ENCODE peak calls at places on chromosome 4, in four cellular contexts. One of them, this sample, is unnamed.

GRCh38 chr4:170990989-170991589 is 822.1 kb upstream of the GALNTL6 start:
- DNase-seq in activated naive CD8-positive, alpha-beta T cell treated with anti-CD3 and anti-CD28 coated beads, Interleukin-2, amount 50 U/mL, for 16 hours: no peak
- DNase-seq in CD4-positive, alpha-beta memory T cell: no peak
- DNase-seq in lower leg skin: no peak
- DNase-seq in this sample: no peak

GRCh38 chr4:25986807-25987206 is 72.8 kb downstream of the SMIM20 start:
- DNase-seq in lower leg skin: no peak
- DNase-seq in CD4-positive, alpha-beta memory T cell: no peak
- DNase-seq in activated naive CD8-positive, alpha-beta T cell treated with anti-CD3 and anti-CD28 coated beads, Interleukin-2, amount 50 U/mL, for 16 hours: no peak
- DNase-seq in this sample: no peak

GRCh38 chr4:94826206-94826605 is 68.5 kb downstream of the BMPR1B start:
- DNase-seq in activated naive CD8-positive, alpha-beta T cell treated with anti-CD3 and anti-CD28 coated beads, Interleukin-2, amount 50 U/mL, for 16 hours: no peak
- DNase-seq in CD4-positive, alpha-beta memory T cell: no peak
- DNase-seq in lower leg skin: no peak
- DNase-seq in this sample: no peak

GRCh38 chr4:70624226-70624793 is 4.2 kb upstream of the ENAM start:
- DNase-seq in activated naive CD8-positive, alpha-beta T cell treated with anti-CD3 and anti-CD28 coated beads, Interleukin-2, amount 50 U/mL, for 16 hours: no peak
- DNase-seq in lower leg skin: no peak
- DNase-seq in CD4-positive, alpha-beta memory T cell: no peak
- DNase-seq in this sample: no peak

GRCh38 chr4:15479089-15479912 is 9.6 kb downstream of the CC2D2A start:
- DNase-seq in lower leg skin: no peak
- DNase-seq in activated naive CD8-positive, alpha-beta T cell treated with anti-CD3 and anti-CD28 coated beads, Interleukin-2, amount 50 U/mL, for 16 hours: no peak
- DNase-seq in CD4-positive, alpha-beta memory T cell: peak
- DNase-seq in this sample: no peak

GRCh38 chr4:155609455-155610059 is 57.1 kb upstream of the GUCY1A1 start:
- DNase-seq in CD4-positive, alpha-beta memory T cell: no peak
- DNase-seq in lower leg skin: no peak
- DNase-seq in activated naive CD8-positive, alpha-beta T cell treated with anti-CD3 and anti-CD28 coated beads, Interleukin-2, amount 50 U/mL, for 16 hours: no peak
- DNase-seq in this sample: no peak

GRCh38 chr4:3497554-3498389 is 34.5 kb downstream of the LRPAP1 start:
- DNase-seq in CD4-positive, alpha-beta memory T cell: no peak
- DNase-seq in activated naive CD8-positive, alpha-beta T cell treated with anti-CD3 and anti-CD28 coated beads, Interleukin-2, amount 50 U/mL, for 16 hours: no peak
- DNase-seq in lower leg skin: no peak
- DNase-seq in this sample: no peak

GRCh38 chr4:41853973-41854372 is 81.3 kb upstream of the TMEM33 start:
- DNase-seq in lower leg skin: no peak
- DNase-seq in CD4-positive, alpha-beta memory T cell: no peak
- DNase-seq in activated naive CD8-positive, alpha-beta T cell treated with anti-CD3 and anti-CD28 coated beads, Interleukin-2, amount 50 U/mL, for 16 hours: no peak
- DNase-seq in this sample: no peak

GRCh38 chr4:186946682-186947294 is 223.1 kb upstream of the FAT1 start:
- DNase-seq in activated naive CD8-positive, alpha-beta T cell treated with anti-CD3 and anti-CD28 coated beads, Interleukin-2, amount 50 U/mL, for 16 hours: no peak
- DNase-seq in lower leg skin: no peak
- DNase-seq in CD4-positive, alpha-beta memory T cell: no peak
- DNase-seq in this sample: no peak

GRCh38 chr4:52701207-52701606 is 42.1 kb upstream of the USP46 start:
- DNase-seq in CD4-positive, alpha-beta memory T cell: no peak
- DNase-seq in lower leg skin: no peak
- DNase-seq in activated naive CD8-positive, alpha-beta T cell treated with anti-CD3 and anti-CD28 coated beads, Interleukin-2, amount 50 U/mL, for 16 hours: no peak
- DNase-seq in this sample: no peak

GRCh38 chr4:182756161-182756690 is 161.0 kb downstream of the DCTD start:
- DNase-seq in lower leg skin: no peak
- DNase-seq in activated naive CD8-positive, alpha-beta T cell treated with anti-CD3 and anti-CD28 coated beads, Interleukin-2, amount 50 U/mL, for 16 hours: no peak
- DNase-seq in CD4-positive, alpha-beta memory T cell: no peak
- DNase-seq in this sample: no peak

GRCh38 chr4:112173593-112174559 is 28.6 kb downstream of the FAM241A start:
- DNase-seq in CD4-positive, alpha-beta memory T cell: no peak
- DNase-seq in activated naive CD8-positive, alpha-beta T cell treated with anti-CD3 and anti-CD28 coated beads, Interleukin-2, amount 50 U/mL, for 16 hours: no peak
- DNase-seq in lower leg skin: no peak
- DNase-seq in this sample: no peak

GRCh38 chr4:8136529-8136928 is 22.1 kb downstream of the ABLIM2 start:
- DNase-seq in lower leg skin: no peak
- DNase-seq in CD4-positive, alpha-beta memory T cell: no peak
- DNase-seq in activated naive CD8-positive, alpha-beta T cell treated with anti-CD3 and anti-CD28 coated beads, Interleukin-2, amount 50 U/mL, for 16 hours: no peak
- DNase-seq in this sample: no peak

GRCh38 chr4:75916091-75916661 is 13.9 kb upstream of the PPEF2 start:
- DNase-seq in CD4-positive, alpha-beta memory T cell: peak
- DNase-seq in lower leg skin: no peak
- DNase-seq in activated naive CD8-positive, alpha-beta T cell treated with anti-CD3 and anti-CD28 coated beads, Interleukin-2, amount 50 U/mL, for 16 hours: no peak
- DNase-seq in this sample: peak

GRCh38 chr4:102387552-102388150 is 42.4 kb upstream of the SLC39A8 start:
- DNase-seq in CD4-positive, alpha-beta memory T cell: no peak
- DNase-seq in lower leg skin: no peak
- DNase-seq in activated naive CD8-positive, alpha-beta T cell treated with anti-CD3 and anti-CD28 coated beads, Interleukin-2, amount 50 U/mL, for 16 hours: no peak
- DNase-seq in this sample: no peak

GRCh38 chr4:148225639-148226038 is 216.6 kb downstream of the NR3C2 start:
- DNase-seq in CD4-positive, alpha-beta memory T cell: no peak
- DNase-seq in lower leg skin: no peak
- DNase-seq in activated naive CD8-positive, alpha-beta T cell treated with anti-CD3 and anti-CD28 coated beads, Interleukin-2, amount 50 U/mL, for 16 hours: no peak
- DNase-seq in this sample: no peak

GRCh38 chr4:103095080-103095479 is 4.6 kb downstream of the BDH2 start:
- DNase-seq in CD4-positive, alpha-beta memory T cell: no peak
- DNase-seq in activated naive CD8-positive, alpha-beta T cell treated with anti-CD3 and anti-CD28 coated beads, Interleukin-2, amount 50 U/mL, for 16 hours: no peak
- DNase-seq in lower leg skin: no peak
- DNase-seq in this sample: no peak

GRCh38 chr4:110020139-110020538 is 107.5 kb downstream of the EGF start:
- DNase-seq in CD4-positive, alpha-beta memory T cell: no peak
- DNase-seq in activated naive CD8-positive, alpha-beta T cell treated with anti-CD3 and anti-CD28 coated beads, Interleukin-2, amount 50 U/mL, for 16 hours: no peak
- DNase-seq in lower leg skin: no peak
- DNase-seq in this sample: no peak

GRCh38 chr4:164424852-164425251 is 329.1 kb upstream of the SMIM31 start:
- DNase-seq in activated naive CD8-positive, alpha-beta T cell treated with anti-CD3 and anti-CD28 coated beads, Interleukin-2, amount 50 U/mL, for 16 hours: no peak
- DNase-seq in lower leg skin: no peak
- DNase-seq in CD4-positive, alpha-beta memory T cell: no peak
- DNase-seq in this sample: no peak

GRCh38 chr4:62717144-62717543 is 1517.0 kb downstream of the ADGRL3 start:
- DNase-seq in CD4-positive, alpha-beta memory T cell: no peak
- DNase-seq in lower leg skin: no peak
- DNase-seq in activated naive CD8-positive, alpha-beta T cell treated with anti-CD3 and anti-CD28 coated beads, Interleukin-2, amount 50 U/mL, for 16 hours: no peak
- DNase-seq in this sample: no peak

GRCh38 chr4:6417516-6417915 is 54.9 kb downstream of the PPP2R2C start:
- DNase-seq in CD4-positive, alpha-beta memory T cell: no peak
- DNase-seq in activated naive CD8-positive, alpha-beta T cell treated with anti-CD3 and anti-CD28 coated beads, Interleukin-2, amount 50 U/mL, for 16 hours: no peak
- DNase-seq in lower leg skin: no peak
- DNase-seq in this sample: no peak

GRCh38 chr4:99946346-99947189 is at the start of gene DNAJB14:
- DNase-seq in CD4-positive, alpha-beta memory T cell: peak
- DNase-seq in lower leg skin: peak
- DNase-seq in activated naive CD8-positive, alpha-beta T cell treated with anti-CD3 and anti-CD28 coated beads, Interleukin-2, amount 50 U/mL, for 16 hours: no peak
- DNase-seq in this sample: peak

GRCh38 chr4:82721819-82722423 is 76.7 kb downstream of the SCD5 start:
- DNase-seq in CD4-positive, alpha-beta memory T cell: peak
- DNase-seq in activated naive CD8-positive, alpha-beta T cell treated with anti-CD3 and anti-CD28 coated beads, Interleukin-2, amount 50 U/mL, for 16 hours: no peak
- DNase-seq in lower leg skin: no peak
- DNase-seq in this sample: peak

GRCh38 chr4:158667651-158668198 is 4.0 kb downstream of the C4orf46 start:
- DNase-seq in activated naive CD8-positive, alpha-beta T cell treated with anti-CD3 and anti-CD28 coated beads, Interleukin-2, amount 50 U/mL, for 16 hours: no peak
- DNase-seq in lower leg skin: no peak
- DNase-seq in CD4-positive, alpha-beta memory T cell: peak
- DNase-seq in this sample: no peak

GRCh38 chr4:2835978-2836377 is 7.7 kb upstream of the ADD1 start:
- DNase-seq in lower leg skin: peak
- DNase-seq in activated naive CD8-positive, alpha-beta T cell treated with anti-CD3 and anti-CD28 coated beads, Interleukin-2, amount 50 U/mL, for 16 hours: no peak
- DNase-seq in CD4-positive, alpha-beta memory T cell: no peak
- DNase-seq in this sample: no peak

GRCh38 chr4:37717575-37717974 is 31.4 kb upstream of the RELL1 start:
- DNase-seq in activated naive CD8-positive, alpha-beta T cell treated with anti-CD3 and anti-CD28 coated beads, Interleukin-2, amount 50 U/mL, for 16 hours: no peak
- DNase-seq in CD4-positive, alpha-beta memory T cell: no peak
- DNase-seq in lower leg skin: no peak
- DNase-seq in this sample: no peak

GRCh38 chr4:3201718-3202702 is 46.9 kb upstream of the MSANTD1 start:
- DNase-seq in activated naive CD8-positive, alpha-beta T cell treated with anti-CD3 and anti-CD28 coated beads, Interleukin-2, amount 50 U/mL, for 16 hours: peak
- DNase-seq in lower leg skin: peak
- DNase-seq in CD4-positive, alpha-beta memory T cell: peak
- DNase-seq in this sample: peak

GRCh38 chr4:186472948-186473347 is 82.4 kb downstream of the MTNR1A start:
- DNase-seq in CD4-positive, alpha-beta memory T cell: no peak
- DNase-seq in lower leg skin: no peak
- DNase-seq in activated naive CD8-positive, alpha-beta T cell treated with anti-CD3 and anti-CD28 coated beads, Interleukin-2, amount 50 U/mL, for 16 hours: no peak
- DNase-seq in this sample: no peak

GRCh38 chr4:8594097-8595038 is 1.8 kb downstream of the CPZ start:
- DNase-seq in CD4-positive, alpha-beta memory T cell: no peak
- DNase-seq in lower leg skin: no peak
- DNase-seq in activated naive CD8-positive, alpha-beta T cell treated with anti-CD3 and anti-CD28 coated beads, Interleukin-2, amount 50 U/mL, for 16 hours: no peak
- DNase-seq in this sample: no peak

GRCh38 chr4:53061467-53061866 is 199.3 kb downstream of the RASL11B start:
- DNase-seq in lower leg skin: no peak
- DNase-seq in CD4-positive, alpha-beta memory T cell: no peak
- DNase-seq in activated naive CD8-positive, alpha-beta T cell treated with anti-CD3 and anti-CD28 coated beads, Interleukin-2, amount 50 U/mL, for 16 hours: no peak
- DNase-seq in this sample: no peak

GRCh38 chr4:158347596-158347995 is 137.3 kb downstream of the TMEM144 start:
- DNase-seq in lower leg skin: no peak
- DNase-seq in CD4-positive, alpha-beta memory T cell: no peak
- DNase-seq in activated naive CD8-positive, alpha-beta T cell treated with anti-CD3 and anti-CD28 coated beads, Interleukin-2, amount 50 U/mL, for 16 hours: no peak
- DNase-seq in this sample: no peak

GRCh38 chr4:182938213-182938645 is 21.0 kb upstream of the DCTD start:
- DNase-seq in activated naive CD8-positive, alpha-beta T cell treated with anti-CD3 and anti-CD28 coated beads, Interleukin-2, amount 50 U/mL, for 16 hours: peak
- DNase-seq in lower leg skin: peak
- DNase-seq in CD4-positive, alpha-beta memory T cell: peak
- DNase-seq in this sample: peak

GRCh38 chr4:3115637-3116300 is 41.3 kb downstream of the HTT start:
- DNase-seq in lower leg skin: no peak
- DNase-seq in CD4-positive, alpha-beta memory T cell: no peak
- DNase-seq in activated naive CD8-positive, alpha-beta T cell treated with anti-CD3 and anti-CD28 coated beads, Interleukin-2, amount 50 U/mL, for 16 hours: no peak
- DNase-seq in this sample: no peak

GRCh38 chr4:85681194-85681803 is 206.3 kb downstream of the ARHGAP24 start:
- DNase-seq in activated naive CD8-positive, alpha-beta T cell treated with anti-CD3 and anti-CD28 coated beads, Interleukin-2, amount 50 U/mL, for 16 hours: no peak
- DNase-seq in lower leg skin: no peak
- DNase-seq in CD4-positive, alpha-beta memory T cell: no peak
- DNase-seq in this sample: no peak

GRCh38 chr4:10074767-10075105 is 41.9 kb downstream of the WDR1 start:
- DNase-seq in CD4-positive, alpha-beta memory T cell: no peak
- DNase-seq in lower leg skin: peak
- DNase-seq in activated naive CD8-positive, alpha-beta T cell treated with anti-CD3 and anti-CD28 coated beads, Interleukin-2, amount 50 U/mL, for 16 hours: no peak
- DNase-seq in this sample: no peak

GRCh38 chr4:103152381-103152780 is 45.8 kb downstream of the CENPE start:
- DNase-seq in CD4-positive, alpha-beta memory T cell: no peak
- DNase-seq in activated naive CD8-positive, alpha-beta T cell treated with anti-CD3 and anti-CD28 coated beads, Interleukin-2, amount 50 U/mL, for 16 hours: no peak
- DNase-seq in lower leg skin: no peak
- DNase-seq in this sample: no peak